ENCODE peak calls at places on chromosomes 2 and 18, in four cellular contexts. M is iPS DF 19.7, W is colonic mucosa, N is AG08396. F is an unnamed sample.

GRCh38 chr2:223779877-223780276 is 57.5 kb downstream of the AP1S3 start:
- DNase-seq in W (peak), N (peak), M (peak), F (peak)

GRCh38 chr2:211103989-211104388 is 547.6 kb downstream of the CPS1 start:
- DNase-seq in N (no peak), W (peak), M (no peak), F (peak)

GRCh38 chr2:120855855-120856405 is 120.3 kb downstream of the GLI2 start:
- DNase-seq in W (no peak), M (no peak), N (no peak), F (no peak)

GRCh38 chr2:237433920-237434319 is 20.0 kb upstream of the COL6A3 start:
- DNase-seq in W (no peak), M (no peak), N (no peak), F (no peak)

GRCh38 chr2:232937278-232937906 is 67.3 kb downstream of the SNORC start:
- DNase-seq in W (no peak), M (no peak), N (peak), F (peak)

GRCh38 chr2:62375051-62375450 is 130.9 kb downstream of the TMEM17 start:
- DNase-seq in M (no peak), W (no peak), N (no peak), F (no peak)

GRCh38 chr18:27411911-27412310 is 226.8 kb upstream of the CHST9 start:
- DNase-seq in N (no peak), W (no peak), M (no peak), F (no peak)

GRCh38 chr18:47983055-47983454 is 52.6 kb upstream of the SMAD2 start:
- DNase-seq in W (no peak), N (no peak), M (no peak), F (no peak)

GRCh38 chr2:40043191-40043590 is 264.1 kb upstream of the THUMPD2 start:
- DNase-seq in N (no peak), W (no peak), M (no peak), F (peak)

GRCh38 chr2:238964544-238965113 is 116.7 kb downstream of the TWIST2 start:
- DNase-seq in W (no peak), M (no peak), N (no peak), F (no peak)

GRCh38 chr2:151809073-151809383 is 19.2 kb downstream of the ARL5A start:
- DNase-seq in N (no peak), M (no peak), W (no peak), F (no peak)

GRCh38 chr2:20148841-20149702 is 75.9 kb downstream of the SDC1 start:
- DNase-seq in M (no peak), W (no peak), N (peak), F (peak)

GRCh38 chr2:150859872-150860271 is 372.4 kb upstream of the RND3 start:
- DNase-seq in N (no peak), M (no peak), W (no peak), F (no peak)

GRCh38 chr2:130327703-130328527 is 14.8 kb upstream of the IMP4 start:
- DNase-seq in N (no peak), W (no peak), M (no peak), F (peak)

GRCh38 chr2:128613876-128614275 is 295.2 kb upstream of the HS6ST1 start:
- DNase-seq in M (no peak), W (no peak), N (no peak), F (no peak)

GRCh38 chr18:23422751-23423418 is 30.2 kb upstream of the RIOK3 start:
- DNase-seq in M (no peak), W (peak), N (peak), F (peak)

GRCh38 chr2:215397632-215398341 is 38.1 kb downstream of the FN1 start:
- DNase-seq in W (no peak), M (no peak), N (peak), F (no peak)

GRCh38 chr18:57353137-57353939 is 981 bp downstream of the ST8SIA3 start:
- DNase-seq in M (no peak), W (no peak), N (no peak), F (no peak)

GRCh38 chr2:100320547-100321180 is 1.6 kb downstream of the LONRF2 start:
- DNase-seq in M (no peak), N (no peak), W (no peak), F (no peak)

GRCh38 chr2:7765236-7765635 is 848.0 kb downstream of the RNF144A start:
- DNase-seq in N (no peak), W (no peak), M (no peak), F (no peak)

GRCh38 chr2:127079358-127079920 is 27.5 kb downstream of the BIN1 start:
- DNase-seq in M (no peak), N (no peak), W (no peak), F (no peak)

GRCh38 chr18:7521226-7521856 is 45.8 kb upstream of the PTPRM start:
- DNase-seq in N (no peak), M (no peak), W (no peak), F (no peak)

GRCh38 chr2:62038980-62039771 is 133.7 kb downstream of the COMMD1 start:
- DNase-seq in W (no peak), M (no peak), N (peak), F (peak)

GRCh38 chr18:24853076-24853475 is 392.6 kb downstream of the HRH4 start:
- DNase-seq in W (peak), N (no peak), M (no peak), F (no peak)

GRCh38 chr2:240170354-240170735 is 29.9 kb upstream of the OTOS start:
- DNase-seq in N (peak), M (no peak), W (no peak), F (no peak)

GRCh38 chr18:11553098-11553940 is 56.1 kb upstream of the SLC35G4 start:
- DNase-seq in N (peak), W (peak), M (peak), F (peak)

GRCh38 chr18:9466911-9467310 is 8.4 kb upstream of the RALBP1 start:
- DNase-seq in M (no peak), N (no peak), W (no peak), F (peak)

GRCh38 chr2:230885467-230886130 is 20.9 kb downstream of the ITM2C start:
- DNase-seq in W (no peak), N (peak), M (no peak), F (peak)

GRCh38 chr2:10125842-10126596 is 3.5 kb downstream of the RRM2 start:
- DNase-seq in N (no peak), W (no peak), M (no peak), F (no peak)

GRCh38 chr2:174376967-174377366 is 18.6 kb upstream of the SCRN3 start:
- DNase-seq in M (no peak), W (no peak), N (no peak), F (peak)

GRCh38 chr2:12005886-12006681 is 259.7 kb downstream of the LPIN1 start:
- DNase-seq in W (peak), M (no peak), N (no peak), F (no peak)

GRCh38 chr2:104758199-104758620 is 95.7 kb upstream of the POU3F3 start:
- DNase-seq in N (no peak), W (no peak), M (peak), F (no peak)

GRCh38 chr2:20609349-20609994 is 41.4 kb downstream of the HS1BP3 start:
- DNase-seq in W (no peak), M (no peak), N (no peak), F (peak)

GRCh38 chr18:9594782-9595181 is 19.6 kb downstream of the PPP4R1 start:
- DNase-seq in W (no peak), N (no peak), M (no peak), F (peak)

GRCh38 chr2:82198809-82199492 is 1894.4 kb upstream of the LRRTM1 start:
- DNase-seq in N (no peak), W (no peak), M (peak), F (no peak)

GRCh38 chr2:225112362-225113111 is 70.3 kb upstream of the DOCK10 start:
- DNase-seq in N (no peak), M (no peak), W (no peak), F (no peak)